ENCODE peak calls at places on chromosome 13, in nine cellular contexts. K is ascending aorta, Q is Panc1, B is fibroblast of lung, P is esophagus muscularis mucosa, V is A549, S is heart right ventricle, T is Peyer's patch, W is DND-41. Z is an unnamed sample. For H3K9me3, the result is how much of the 10 kb centered on the place peaks cover.

GRCh38 chr13:33109801-33110200 is 93.6 kb downstream of the KL start:
- DNase-seq in Q (peak), T (no peak), W (no peak), B (no peak), K (no peak), P (no peak), V (no peak), S (no peak), Z (no peak)

GRCh38 chr13:72194531-72194930 is 327.5 kb upstream of the DACH1 start:
- DNase-seq in V (no peak), B (no peak), Q (no peak), T (no peak), W (no peak), P (no peak), S (no peak), K (no peak), Z (peak)

GRCh38 chr13:84032116-84032515 is 149.8 kb upstream of the SLITRK1 start:
- DNase-seq in B (no peak), P (no peak), Q (no peak), K (no peak), T (no peak), W (no peak), V (no peak), S (no peak), Z (no peak)

GRCh38 chr13:87376081-87376480 is 295.1 kb upstream of the SLITRK5 start:
- DNase-seq in K (no peak), T (no peak), W (no peak), V (no peak), S (no peak), Q (no peak), P (no peak), B (no peak), Z (no peak)

GRCh38 chr13:38880397-38880796 is 110.2 kb downstream of the STOML3 start:
- DNase-seq in W (no peak), S (no peak), T (no peak), Q (no peak), P (no peak), K (no peak), V (no peak), B (no peak), Z (no peak)

GRCh38 chr13:20428666-20429644 is 96.7 kb downstream of the CRYL1 start:
- DNase-seq in K (no peak), V (no peak), T (no peak), W (no peak), Q (no peak), B (no peak), P (peak), S (no peak), Z (no peak)

GRCh38 chr13:29428310-29428991 is 167.0 kb downstream of the SLC7A1 start:
- DNase-seq in K (peak), T (no peak), P (no peak), S (peak), W (no peak), V (no peak), B (no peak), Q (no peak), Z (peak)

GRCh38 chr13:33383724-33384577 is 98.4 kb upstream of the STARD13 start:
- DNase-seq in Q (no peak), P (no peak), S (no peak), T (no peak), K (no peak), B (peak), W (no peak), V (no peak), Z (no peak)

GRCh38 chr13:25741796-25742195 is 310.0 kb downstream of the SHISA2 start:
- DNase-seq in P (no peak), S (no peak), K (no peak), B (no peak), V (no peak), W (no peak), Q (no peak), T (no peak), Z (no peak)

GRCh38 chr13:74289861-74290260 is 155.7 kb upstream of the KLF12 start:
- DNase-seq in T (no peak), K (no peak), W (no peak), Q (no peak), B (no peak), V (no peak), P (no peak), S (no peak), Z (no peak)

GRCh38 chr13:30408319-30409101 is 13.8 kb upstream of the UBE2L5 start:
- DNase-seq in Q (no peak), S (peak), W (no peak), B (peak), V (peak), T (peak), K (peak), P (peak), Z (peak)

GRCh38 chr13:49652691-49653305 is 24.5 kb downstream of the ARL11 start:
- DNase-seq in S (no peak), P (no peak), T (no peak), Q (no peak), V (peak), B (peak), W (peak), K (no peak), Z (peak)

GRCh38 chr13:75934889-75935288 is 298.8 kb downstream of the LMO7 start:
- DNase-seq in S (no peak), T (no peak), W (no peak), V (no peak), P (no peak), B (peak), K (no peak), Q (no peak), Z (no peak)

GRCh38 chr13:85755123-85755522 is 44.1 kb downstream of the SLITRK6 start:
- DNase-seq in V (no peak), T (no peak), Q (no peak), W (no peak), K (no peak), S (no peak), P (no peak), B (no peak), Z (no peak)

GRCh38 chr13:57637515-57637914 is 6.0 kb downstream of the PCDH17 start:
- DNase-seq in S (no peak), K (no peak), B (no peak), W (no peak), Q (no peak), T (no peak), V (no peak), P (no peak), Z (no peak)

GRCh38 chr13:32246468-32246867 is 68.7 kb downstream of the ZAR1L start:
- DNase-seq in K (peak), T (peak), B (peak), P (no peak), Q (peak), W (peak), S (peak), V (peak), Z (peak)

GRCh38 chr13:99361197-99361596 is 54.0 kb upstream of the GPR183 start:
- DNase-seq in Q (no peak), V (no peak), B (no peak), S (no peak), W (no peak), T (no peak), K (no peak), P (no peak), Z (no peak)

GRCh38 chr13:19266979-19267378 is 85.4 kb upstream of the TUBA3C start:
- DNase-seq in V (no peak), Q (no peak), B (no peak), T (no peak), P (no peak), S (no peak), K (no peak), W (no peak), Z (no peak)
- H3K9me3 ChIP-seq in V (under half), Q (under half), B (under half), T (under half), P (under half), S (under half), K (under half), W (under half), Z (under half)

DNA sequence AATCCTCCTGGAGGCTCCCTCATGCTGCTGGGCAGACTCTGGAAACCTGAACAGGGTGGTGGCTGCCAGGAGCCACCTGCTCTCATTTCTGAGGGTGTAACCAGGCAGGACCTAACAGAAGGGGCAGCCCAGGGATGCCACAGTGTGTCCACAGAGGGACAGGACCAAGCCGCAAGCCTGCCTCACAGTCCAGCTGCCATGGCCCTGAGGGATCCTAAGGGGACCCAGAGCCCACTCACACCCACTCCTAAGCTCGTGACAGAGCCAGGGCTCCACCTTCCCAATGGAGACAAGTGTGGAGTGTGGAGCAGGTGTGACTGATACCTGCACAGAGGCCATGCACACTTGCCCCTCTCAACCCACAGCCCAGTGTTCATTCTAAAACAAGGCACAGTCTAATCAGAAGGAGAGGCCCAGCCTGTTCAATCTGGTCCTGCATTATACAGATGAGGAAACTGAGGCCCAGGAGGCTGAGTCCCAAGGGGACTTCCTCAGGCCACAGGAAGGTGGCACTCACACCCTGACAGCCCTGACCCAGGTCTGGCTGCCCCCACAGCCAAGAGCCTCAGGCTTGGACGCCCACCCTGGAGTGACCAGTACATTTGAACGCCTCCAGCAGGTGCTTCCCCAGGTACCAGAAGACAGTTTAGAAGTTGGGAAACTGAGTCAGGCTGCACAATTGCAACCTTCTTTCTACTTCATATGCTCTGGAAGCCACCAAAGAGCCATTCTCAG is 220.1 kb downstream of the TUBA3C start:
- DNase-seq in Q (no peak), V (no peak), S (no peak), B (no peak), K (no peak), T (no peak), W (no peak), P (no peak), Z (no peak)
- H3K9me3 ChIP-seq in Q (under half), V (under half), S (under half), B (under half), K (under half), T (under half), W (under half), P (under half), Z (under half)

DNA sequence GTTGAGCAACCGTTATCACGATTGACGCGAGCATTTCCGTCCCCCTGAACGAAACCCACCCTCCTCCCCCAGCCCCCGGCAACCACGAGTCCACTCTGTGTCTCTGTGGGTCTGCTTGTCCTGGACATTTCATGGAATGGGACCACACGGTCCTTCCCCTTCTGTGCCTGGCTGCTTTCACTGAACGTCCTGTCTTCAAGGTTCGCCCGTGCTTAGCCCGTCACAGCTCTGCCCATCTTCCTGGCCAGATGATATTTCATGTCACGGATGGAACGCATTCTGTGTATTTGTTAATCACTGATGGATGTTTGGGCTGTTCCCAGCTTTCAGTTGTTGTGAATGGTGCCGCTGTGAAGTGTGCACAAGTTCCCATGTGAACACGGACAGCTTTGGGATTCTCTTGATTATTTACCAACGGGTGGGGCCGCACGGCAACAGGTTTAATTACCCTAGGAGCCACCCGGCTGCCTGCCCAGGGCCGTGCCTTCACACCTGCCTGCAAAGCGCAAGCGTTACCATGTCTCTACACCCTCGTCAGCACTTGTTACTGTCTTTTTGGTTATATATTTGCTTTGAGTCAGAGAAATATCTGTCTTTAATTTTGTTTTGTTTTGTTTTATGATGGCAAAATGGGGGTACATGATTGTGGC is 42.5 kb downstream of the RASA3 start:
- DNase-seq in K (no peak), B (no peak), S (no peak), T (no peak), V (no peak), P (no peak), W (no peak), Q (no peak), Z (no peak)
- H3K9me3 ChIP-seq in K (under half), B (under half), S (under half), T (under half), V (under half), P (under half), W (under half), Q (under half), Z (under half)

GRCh38 chr13:80828759-80829158 is 487.8 kb upstream of the SPRY2 start:
- DNase-seq in K (no peak), T (no peak), S (no peak), Q (no peak), P (no peak), V (no peak), B (peak), W (no peak), Z (no peak)

GRCh38 chr13:80835902-80836301 is 495.0 kb upstream of the SPRY2 start:
- DNase-seq in Q (no peak), K (no peak), W (no peak), S (no peak), V (no peak), B (no peak), P (no peak), T (no peak), Z (no peak)

GRCh38 chr13:80825276-80825675 is 484.4 kb upstream of the SPRY2 start:
- DNase-seq in Q (no peak), P (no peak), T (no peak), B (no peak), S (no peak), K (no peak), V (no peak), W (no peak), Z (no peak)

GRCh38 chr13:80830431-80830830 is 489.5 kb upstream of the SPRY2 start:
- DNase-seq in K (no peak), S (no peak), V (no peak), Q (no peak), T (no peak), P (no peak), B (no peak), W (no peak), Z (no peak)
- H3K9me3 ChIP-seq in K (under half), S (under half), V (under half), Q (under half), T (under half), P (under half), B (under half), W (under half), Z (under half)

Z was measured in hepatocyte.